ENCODE peak calls at places on chromosomes 12 and 14, in eight cellular contexts. L, B, V, P, K, I, N and J are unnamed samples.
A peak's percentile ranks its signal among the peaks of the same experiment; 100 is the strongest.

GRCh38 chr12:26546535-26547314 is 286.3 kb downstream of the ITPR2 start:
- DNase-seq in L (no peak), I (no peak), V (no peak), N (no peak), K (no peak), P (no peak), B (no peak), J (no peak)

GRCh38 chr14:61662437-61663311 is 32.6 kb upstream of the HIF1A start:
- DNase-seq in I (peak; percentile 76), B (peak; percentile 78), L (peak; percentile 36), V (peak; percentile 81), K (peak; percentile 35), P (no peak), N (no peak), J (no peak)

GRCh38 chr12:14111230-14111865 is 129.9 kb upstream of the GRIN2B start:
- DNase-seq in P (no peak), L (peak; percentile 83), I (no peak), N (no peak), K (no peak), B (no peak), V (peak; percentile 8), J (peak; percentile 4)

GRCh38 chr12:3718100-3718499 is 34.8 kb downstream of the CRACR2A start:
- DNase-seq in N (no peak), V (no peak), L (no peak), K (peak; percentile 39), I (no peak), B (no peak), P (peak; percentile 92), J (no peak)

GRCh38 chr14:23113346-23114119 is 5.5 kb downstream of the CEBPE start:
- DNase-seq in N (no peak), B (peak; percentile 87), P (peak; percentile 65), V (no peak), K (no peak), I (peak; percentile 69), L (no peak), J (peak; percentile 29)

GRCh38 chr14:104118006-104118844 is 20.2 kb upstream of the KIF26A start:
- DNase-seq in V (no peak), N (no peak), K (peak; percentile 24), L (no peak), B (no peak), P (peak; percentile 62), I (no peak), J (peak; percentile 4)

GRCh38 chr12:67909091-67909531 is 80.1 kb upstream of the IFNG-AS1 start:
- DNase-seq in P (no peak), N (no peak), L (no peak), V (no peak), I (peak; percentile 80), B (peak; percentile 17), K (no peak), J (no peak)

GRCh38 chr12:32140867-32141266 is 34.2 kb downstream of the BICD1 start:
- DNase-seq in N (no peak), B (no peak), L (no peak), I (no peak), V (no peak), P (no peak), K (no peak), J (no peak)

GRCh38 chr12:114696443-114697245 is 12.7 kb upstream of the TBX3 start:
- DNase-seq in V (no peak), L (no peak), B (no peak), N (no peak), I (no peak), K (no peak), P (no peak), J (no peak)

GRCh38 chr14:63993992-63994391 is 141.2 kb downstream of the SYNE2 start:
- DNase-seq in N (no peak), L (peak; percentile 32), P (no peak), I (no peak), K (no peak), V (peak; percentile 2), B (peak; percentile 7), J (no peak)

GRCh38 chr12:54299515-54300266 is 1.1 kb downstream of the NFE2 start:
- DNase-seq in N (no peak), L (no peak), P (no peak), K (no peak), I (no peak), B (no peak), V (no peak), J (no peak)

GRCh38 chr12:116933101-116933500 is 22.4 kb downstream of the FBXW8 start:
- DNase-seq in K (no peak), N (no peak), P (no peak), V (no peak), L (no peak), B (peak; percentile 36), I (no peak), J (no peak)

GRCh38 chr14:35362441-35362840 is 42.1 kb downstream of the NFKBIA start:
- DNase-seq in L (no peak), B (no peak), P (no peak), N (no peak), V (no peak), I (no peak), K (no peak), J (no peak)

GRCh38 chr12:92028039-92028709 is 117.5 kb downstream of the BTG1 start:
- DNase-seq in P (no peak), V (no peak), L (no peak), N (no peak), K (no peak), B (peak; percentile 87), I (peak; percentile 24), J (no peak)

GRCh38 chr14:103296007-103296406 is 38.0 kb upstream of the EIF5 start:
- DNase-seq in K (no peak), I (peak; percentile 28), P (no peak), L (no peak), V (no peak), N (no peak), B (peak; percentile 16), J (no peak)

GRCh38 chr12:47805417-47805816 is 14.3 kb downstream of the HDAC7 start:
- DNase-seq in B (peak; percentile 50), K (no peak), L (no peak), N (no peak), V (no peak), I (peak; percentile 34), P (no peak), J (no peak)

GRCh38 chr12:111978545-111978944 is 34.4 kb downstream of the TMEM116 start:
- DNase-seq in V (no peak), K (no peak), B (no peak), N (no peak), L (no peak), P (no peak), I (no peak), J (no peak)

GRCh38 chr14:52923902-52924575 is 26.8 kb downstream of the FERMT2 start:
- DNase-seq in K (no peak), L (peak; percentile 51), N (no peak), B (no peak), P (no peak), I (no peak), V (peak; percentile 31), J (no peak)

DNA sequence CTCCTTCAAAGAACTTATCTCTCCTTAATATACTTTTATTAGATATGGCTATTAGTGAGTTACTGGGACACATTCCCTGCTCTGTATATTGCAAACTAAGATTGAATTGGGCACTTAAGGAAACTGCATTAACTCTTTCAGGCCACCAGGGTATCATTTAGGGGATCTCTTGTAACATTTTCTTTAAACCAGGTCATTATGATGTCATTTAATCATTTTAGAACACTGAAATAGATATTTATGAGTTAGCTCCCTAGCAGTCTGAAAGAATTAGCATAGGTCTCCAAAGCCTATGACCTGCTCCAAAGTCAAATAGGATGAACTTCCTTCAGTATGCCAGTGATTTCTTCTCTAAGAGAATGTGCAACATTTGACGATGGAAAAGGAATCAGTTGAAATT is 506.9 kb downstream of the FOXG1 start:
- DNase-seq in N (no peak), K (no peak), V (no peak), L (peak; percentile 24), B (no peak), I (no peak), P (no peak), J (no peak)
- TF ChIP-seq CTCF in N (peak; percentile 14), K (no peak), V (no peak), L (no peak), B (peak; percentile 17), I (no peak), P (no peak), J (peak; percentile 14)

DNA sequence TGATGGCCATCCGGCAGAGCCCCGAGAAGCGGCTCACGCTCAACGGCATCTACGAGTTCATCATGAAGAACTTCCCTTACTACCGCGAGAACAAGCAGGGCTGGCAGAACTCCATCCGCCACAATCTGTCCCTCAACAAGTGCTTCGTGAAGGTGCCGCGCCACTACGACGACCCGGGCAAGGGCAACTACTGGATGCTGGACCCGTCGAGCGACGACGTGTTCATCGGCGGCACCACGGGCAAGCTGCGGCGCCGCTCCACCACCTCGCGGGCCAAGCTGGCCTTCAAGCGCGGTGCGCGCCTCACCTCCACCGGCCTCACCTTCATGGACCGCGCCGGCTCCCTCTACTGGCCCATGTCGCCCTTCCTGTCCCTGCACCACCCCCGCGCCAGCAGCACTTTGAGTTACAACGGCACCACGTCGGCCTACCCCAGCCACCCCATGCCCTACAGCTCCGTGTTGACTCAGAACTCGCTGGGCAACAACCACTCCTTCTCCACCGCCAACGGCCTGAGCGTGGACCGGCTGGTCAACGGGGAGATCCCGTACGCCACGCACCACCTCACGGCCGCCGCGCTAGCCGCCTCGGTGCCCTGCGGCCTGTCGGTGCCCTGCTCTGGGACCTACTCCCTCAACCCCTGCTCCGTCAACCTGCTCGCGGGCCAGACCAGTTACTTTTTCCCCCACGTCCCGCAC is 1.4 kb downstream of the FOXG1 start:
- DNase-seq in V (peak; percentile 12), P (no peak), I (no peak), L (peak; percentile 94), B (no peak), K (no peak), N (no peak), J (peak; percentile 53)
- TF ChIP-seq CTCF in V (no peak), P (no peak), I (no peak), L (peak; percentile 53), B (no peak), K (no peak), N (no peak), J (no peak)

GRCh38 chr14:76352639-76353281 is 23.2 kb upstream of the ESRRB start:
- DNase-seq in N (peak; percentile 92), L (peak; percentile 93), I (peak; percentile 23), B (peak; percentile 51), V (peak; percentile 72), K (peak; percentile 52), P (peak; percentile 81), J (peak; percentile 95)
- TF ChIP-seq CTCF in N (peak; percentile 91), L (peak; percentile 97), I (peak; percentile 78), B (peak; percentile 47), V (peak; percentile 92), K (peak; percentile 74), P (peak; percentile 46), J (peak; percentile 85)

DNA sequence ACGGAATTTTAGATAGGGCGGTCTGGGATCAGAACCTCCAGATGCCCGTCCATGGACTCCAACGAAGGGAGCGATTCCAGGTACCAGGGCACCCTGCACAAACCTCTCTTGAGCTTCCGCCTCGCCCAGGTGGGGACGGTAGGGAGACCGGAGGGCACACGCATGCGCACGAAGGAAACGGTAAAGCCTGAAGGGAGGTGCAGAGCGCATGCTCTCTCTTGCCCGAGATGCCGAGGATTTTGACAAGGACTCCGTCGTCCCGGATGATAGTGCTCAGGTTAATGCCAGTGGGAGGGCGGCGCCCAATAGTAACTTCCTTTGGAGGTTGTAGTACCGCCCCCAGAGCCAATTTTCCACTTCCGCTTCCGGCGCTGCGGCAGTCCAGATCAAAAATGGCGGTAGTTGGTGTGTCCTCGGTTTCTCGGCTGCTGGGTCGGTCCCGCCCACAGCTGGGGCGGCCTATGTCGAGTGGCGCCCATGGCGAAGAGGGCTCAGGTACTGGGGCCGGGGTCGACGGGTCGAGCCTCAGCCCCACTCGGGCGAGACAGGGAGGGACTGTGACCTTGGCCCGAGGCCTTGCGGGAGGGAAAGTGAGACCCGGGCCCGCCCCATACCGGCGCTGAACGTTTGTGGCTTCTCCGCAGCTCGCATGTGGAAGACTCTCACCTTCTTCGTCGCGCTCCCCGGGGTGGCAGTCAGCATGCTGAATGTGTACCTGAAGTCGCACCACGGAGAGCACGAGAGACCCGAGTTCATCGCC is at the start of gene COX6A1:
- DNase-seq in L (peak; percentile 100), N (peak; percentile 88), P (peak; percentile 98), B (peak; percentile 98), I (peak; percentile 97), V (peak; percentile 99), K (peak; percentile 97), J (peak; percentile 93)
- TF ChIP-seq CTCF in L (peak; percentile 21), N (no peak), P (peak; percentile 16), B (no peak), I (no peak), V (no peak), K (peak; percentile 41), J (no peak)